ENCODE peak calls at places on chromosomes 4 and X, in five cellular contexts. Y, M, J, H and Q are unnamed samples.
A peak's percentile ranks its signal among the peaks of the same experiment; 100 is the strongest.

GRCh38 chr4:10998826-10999225 is 314.3 kb upstream of the CLNK start:
- DNase-seq in Y (no peak), M (peak; percentile 21), J (no peak), H (no peak), Q (no peak)

GRCh38 chr4:22454955-22455354 is 60.9 kb downstream of the ADGRA3 start:
- DNase-seq in Y (no peak), M (no peak), J (no peak), H (no peak), Q (peak; percentile 64)

GRCh38 chr4:76562851-76563803 is 128.1 kb downstream of the SHROOM3 start:
- DNase-seq in Y (no peak), M (no peak), J (no peak), H (no peak), Q (no peak)

GRCh38 chr4:182768821-182769220 is 148.4 kb downstream of the DCTD start:
- DNase-seq in Y (no peak), M (no peak), J (no peak), H (no peak), Q (no peak)

GRCh38 chrX:97790850-97791249 is 907.1 kb downstream of the RPA4 start:
- DNase-seq in Y (no peak), M (no peak), J (no peak), H (no peak), Q (no peak)

GRCh38 chr4:118327554-118328241 is 25.1 kb downstream of the PRSS12 start:
- DNase-seq in Y (no peak), M (peak; percentile 47), J (no peak), H (no peak), Q (no peak)

GRCh38 chrX:135974279-135974856 is 580 bp upstream of the MMGT1 start:
- DNase-seq in Y (peak; percentile 80), M (peak; percentile 30), J (no peak), H (no peak), Q (peak; percentile 52)

GRCh38 chr4:153987291-153987690 is 198.4 kb upstream of the SFRP2 start:
- DNase-seq in Y (no peak), M (peak; percentile 41), J (no peak), H (no peak), Q (no peak)

GRCh38 chr4:57249083-57249482 is 138.9 kb upstream of the IGFBP7 start:
- DNase-seq in Y (no peak), M (no peak), J (no peak), H (no peak), Q (no peak)

GRCh38 chrX:113726009-113726408 is 857.9 kb upstream of the HTR2C start:
- DNase-seq in Y (no peak), M (no peak), J (no peak), H (no peak), Q (no peak)

GRCh38 chr4:152508386-152508785 is 27.5 kb downstream of the FBXW7 start:
- DNase-seq in Y (no peak), M (no peak), J (no peak), H (no peak), Q (no peak)

GRCh38 chr4:140090215-140090731 is 63.7 kb downstream of the MAML3 start:
- DNase-seq in Y (no peak), M (no peak), J (peak; percentile 88), H (no peak), Q (no peak)

GRCh38 chr4:98311656-98312055 is 50.5 kb downstream of the RAP1GDS1 start:
- DNase-seq in Y (no peak), M (no peak), J (no peak), H (no peak), Q (no peak)

GRCh38 chr4:185872747-185873380 is 60.9 kb upstream of the SORBS2 start:
- DNase-seq in Y (no peak), M (no peak), J (no peak), H (no peak), Q (no peak)